ENCODE peak calls at places on chromosome 9, in eight cellular contexts. S is lower lobe of right lung; I is colonic mucosa; Z is body of pancreas; M is AG04450; L is lung; V is right cardiac atrium; A is CD8-positive, alpha-beta T cell. R is an unnamed sample.

GRCh38 chr9:122821278-122821952 is 7.0 kb downstream of the PDCL start:
- DNase-seq in S (peak; percentile 82), I (peak; percentile 44), Z (no peak), M (no peak), L (peak; percentile 51), V (no peak), A (no peak), R (no peak)

GRCh38 chr9:5596173-5596572 is 32.7 kb upstream of the RIC1 start:
- DNase-seq in S (no peak), I (no peak), Z (no peak), M (no peak), L (no peak), V (no peak), A (no peak), R (no peak)

GRCh38 chr9:35603506-35603985 is 1.5 kb upstream of the TESK1 start:
- DNase-seq in S (peak; percentile 66), I (peak; percentile 65), Z (peak; percentile 57), M (peak; percentile 72), L (peak; percentile 65), V (peak; percentile 82), A (no peak), R (no peak)

GRCh38 chr9:19748278-19749126 is 40.3 kb downstream of the SLC24A2 start:
- DNase-seq in S (no peak), I (no peak), Z (no peak), M (no peak), L (no peak), V (no peak), A (no peak), R (no peak)

GRCh38 chr9:97573482-97574073 is 59.6 kb downstream of the TSTD2 start:
- DNase-seq in S (no peak), I (no peak), Z (no peak), M (no peak), L (no peak), V (no peak), A (no peak), R (no peak)

GRCh38 chr9:101860920-101861319 is 122.5 kb upstream of the GRIN3A start:
- DNase-seq in S (no peak), I (no peak), Z (no peak), M (no peak), L (no peak), V (no peak), A (no peak), R (no peak)

GRCh38 chr9:135487281-135488012 is 7.9 kb downstream of the PPP1R26 start:
- DNase-seq in S (peak; percentile 41), I (no peak), Z (no peak), M (no peak), L (no peak), V (peak; percentile 64), A (no peak), R (no peak)

GRCh38 chr9:76591256-76591950 is 132.4 kb downstream of the GCNT1 start:
- DNase-seq in S (no peak), I (no peak), Z (no peak), M (no peak), L (no peak), V (no peak), A (no peak), R (no peak)

GRCh38 chr9:71763752-71764332 is 4.5 kb downstream of the CEMIP2 start:
- DNase-seq in S (no peak), I (no peak), Z (no peak), M (no peak), L (no peak), V (no peak), A (no peak), R (no peak)

GRCh38 chr9:19424176-19424779 is 15.5 kb downstream of the ACER2 start:
- DNase-seq in S (no peak), I (no peak), Z (no peak), M (no peak), L (no peak), V (no peak), A (no peak), R (no peak)

GRCh38 chr9:97431549-97432143 is 19.8 kb downstream of the TDRD7 start:
- DNase-seq in S (no peak), I (no peak), Z (no peak), M (no peak), L (no peak), V (no peak), A (no peak), R (no peak)

GRCh38 chr9:122370869-122371467 is at the start of gene PTGS1:
- DNase-seq in S (peak; percentile 71), I (peak; percentile 72), Z (no peak), M (no peak), L (peak; percentile 56), V (peak; percentile 85), A (no peak), R (no peak)

GRCh38 chr9:68692519-68692918 is 12.5 kb upstream of the PIP5K1B start:
- DNase-seq in S (no peak), I (no peak), Z (no peak), M (no peak), L (no peak), V (no peak), A (no peak), R (no peak)

GRCh38 chr9:107638922-107639321 is 149.4 kb upstream of the KLF4 start:
- DNase-seq in S (peak; percentile 60), I (peak; percentile 88), Z (no peak), M (no peak), L (no peak), V (peak; percentile 80), A (no peak), R (peak; percentile 12)

GRCh38 chr9:121292801-121293241 is 24.9 kb downstream of the GSN start:
- DNase-seq in S (no peak), I (no peak), Z (no peak), M (no peak), L (no peak), V (no peak), A (no peak), R (no peak)

GRCh38 chr9:133747309-133747708 is 9.2 kb upstream of the SARDH start:
- DNase-seq in S (no peak), I (no peak), Z (no peak), M (no peak), L (no peak), V (no peak), A (no peak), R (no peak)

GRCh38 chr9:90803860-90804593 is 2.4 kb downstream of the SYK start:
- DNase-seq in S (no peak), I (no peak), Z (no peak), M (no peak), L (no peak), V (no peak), A (no peak), R (no peak)

GRCh38 chr9:90805006-90805993 is 3.7 kb downstream of the SYK start:
- DNase-seq in S (no peak), I (no peak), Z (no peak), M (no peak), L (no peak), V (no peak), A (no peak), R (no peak)

GRCh38 chr9:90801507-90802289 is at the start of gene SYK:
- DNase-seq in S (peak; percentile 89), I (peak; percentile 79), Z (peak; percentile 66), M (no peak), L (peak; percentile 70), V (peak; percentile 83), A (no peak), R (no peak)

GRCh38 chr9:90801175-90801506 is 478 bp upstream of the SYK start:
- DNase-seq in S (no peak), I (no peak), Z (no peak), M (no peak), L (no peak), V (no peak), A (no peak), R (no peak)

DNA sequence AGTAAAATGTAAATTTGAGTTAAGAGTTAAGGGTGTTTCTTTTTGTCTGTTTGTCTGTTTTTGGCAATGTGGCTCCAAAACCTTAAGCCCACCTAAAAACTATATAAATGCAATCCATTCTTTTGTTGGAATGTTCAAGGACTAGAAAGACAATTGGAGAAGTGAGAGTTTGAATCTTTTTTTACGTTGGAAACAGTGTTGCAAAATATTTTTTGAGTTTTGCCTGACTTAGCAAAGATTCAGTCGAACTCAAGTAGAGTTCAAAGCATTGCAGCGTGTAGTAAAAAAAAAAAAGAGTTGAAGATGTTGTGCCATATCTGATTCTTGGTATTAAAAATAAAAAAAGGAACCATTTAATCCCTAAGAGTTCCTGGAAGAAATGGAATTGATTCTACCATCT is 915 bp downstream of the SYK start:
- DNase-seq in S (no peak), I (no peak), Z (no peak), M (no peak), L (no peak), V (no peak), A (no peak), R (no peak)
- H3K27ac ChIP-seq in S (peak overlapping the region; percentile 92), I (peak overlapping the region; percentile 87), Z (no peak overlapping the region), M (no peak overlapping the region), L (no peak overlapping the region), V (no peak overlapping the region), A (no peak overlapping the region), R (no peak overlapping the region)

GRCh38 chr9:132032584-132032945 is 47.1 kb downstream of the MED27 start:
- DNase-seq in S (peak; percentile 51), I (no peak), Z (no peak), M (no peak), L (peak; percentile 56), V (no peak), A (no peak), R (no peak)
- H3K27ac ChIP-seq in S (no peak overlapping the region), I (no peak overlapping the region), Z (no peak overlapping the region), M (no peak overlapping the region), L (no peak overlapping the region), V (no peak overlapping the region), A (no peak overlapping the region), R (no peak overlapping the region)

GRCh38 chr9:14715102-14715501 is 7.4 kb downstream of the CER1 start:
- DNase-seq in S (no peak), I (no peak), Z (no peak), M (no peak), L (no peak), V (no peak), A (no peak), R (no peak)

GRCh38 chr9:14722391-14723035 is at the start of gene CER1:
- DNase-seq in S (no peak), I (no peak), Z (no peak), M (no peak), L (no peak), V (no peak), A (no peak), R (no peak)

GRCh38 chr9:14723301-14723700 is 768 bp upstream of the CER1 start:
- DNase-seq in S (no peak), I (no peak), Z (no peak), M (no peak), L (no peak), V (no peak), A (no peak), R (no peak)

GRCh38 chr9:14719231-14719923 is 3.2 kb downstream of the CER1 start:
- DNase-seq in S (no peak), I (no peak), Z (no peak), M (no peak), L (no peak), V (no peak), A (no peak), R (no peak)
- H3K27ac ChIP-seq in S (no peak overlapping the region), I (no peak overlapping the region), Z (no peak overlapping the region), M (no peak overlapping the region), L (no peak overlapping the region), V (no peak overlapping the region), A (no peak overlapping the region), R (no peak overlapping the region)

GRCh38 chr9:74983709-74984108 is 31.0 kb upstream of the C9orf40 start:
- DNase-seq in S (no peak), I (no peak), Z (no peak), M (no peak), L (no peak), V (no peak), A (no peak), R (no peak)

GRCh38 chr9:74979844-74980243 is 27.1 kb upstream of the C9orf40 start:
- DNase-seq in S (no peak), I (no peak), Z (no peak), M (no peak), L (no peak), V (no peak), A (no peak), R (no peak)

GRCh38 chr9:74985041-74985440 is 32.3 kb upstream of the C9orf40 start:
- DNase-seq in S (no peak), I (no peak), Z (no peak), M (no peak), L (no peak), V (no peak), A (no peak), R (peak; percentile 5)
- H3K27ac ChIP-seq in S (no peak overlapping the region), I (no peak overlapping the region), Z (no peak overlapping the region), M (no peak overlapping the region), L (no peak overlapping the region), V (no peak overlapping the region), A (no peak overlapping the region), R (no peak overlapping the region)